ENCODE peak calls at places on chromosomes 6 and 20, in six cellular contexts. One of them, this sample, is unnamed.

GRCh38 chr6:82589509-82590206 is 226.0 kb downstream of the TPBG start:
- DNase-seq in activated naive CD8-positive, alpha-beta T cell treated with anti-CD3 and anti-CD28 coated beads, Interleukin-2, amount 50 U/mL, for 24 hours: no peak
- DNase-seq in lower lobe of right lung: no peak
- DNase-seq in OCI-LY7: peak
- DNase-seq in KBM-7: peak
- DNase-seq in stimulated activated CD4-positive, alpha-beta T cell treated with anti-CD3 and anti-CD28 coated beads, Interleukin-12 subunit alpha, Interleukin-12 subunit beta, amount 100 ng/mL, for 4 hours: no peak
- DNase-seq in this sample: no peak

GRCh38 chr6:39911513-39912125 is 22.6 kb downstream of the MOCS1 start:
- DNase-seq in activated naive CD8-positive, alpha-beta T cell treated with anti-CD3 and anti-CD28 coated beads, Interleukin-2, amount 50 U/mL, for 24 hours: no peak
- DNase-seq in lower lobe of right lung: no peak
- DNase-seq in OCI-LY7: no peak
- DNase-seq in KBM-7: no peak
- DNase-seq in stimulated activated CD4-positive, alpha-beta T cell treated with anti-CD3 and anti-CD28 coated beads, Interleukin-12 subunit alpha, Interleukin-12 subunit beta, amount 100 ng/mL, for 4 hours: no peak
- DNase-seq in this sample: no peak

GRCh38 chr6:44223471-44224153 is at the start of gene SLC29A1:
- DNase-seq in activated naive CD8-positive, alpha-beta T cell treated with anti-CD3 and anti-CD28 coated beads, Interleukin-2, amount 50 U/mL, for 24 hours: peak
- DNase-seq in lower lobe of right lung: peak
- DNase-seq in OCI-LY7: peak
- DNase-seq in KBM-7: peak
- DNase-seq in stimulated activated CD4-positive, alpha-beta T cell treated with anti-CD3 and anti-CD28 coated beads, Interleukin-12 subunit alpha, Interleukin-12 subunit beta, amount 100 ng/mL, for 4 hours: peak
- DNase-seq in this sample: peak

GRCh38 chr20:50401047-50401586 is 109.1 kb upstream of the PTPN1 start:
- DNase-seq in activated naive CD8-positive, alpha-beta T cell treated with anti-CD3 and anti-CD28 coated beads, Interleukin-2, amount 50 U/mL, for 24 hours: no peak
- DNase-seq in lower lobe of right lung: no peak
- DNase-seq in OCI-LY7: no peak
- DNase-seq in KBM-7: no peak
- DNase-seq in stimulated activated CD4-positive, alpha-beta T cell treated with anti-CD3 and anti-CD28 coated beads, Interleukin-12 subunit alpha, Interleukin-12 subunit beta, amount 100 ng/mL, for 4 hours: no peak
- DNase-seq in this sample: no peak

GRCh38 chr20:37316775-37317170 is 27.3 kb downstream of the MANBAL start:
- DNase-seq in activated naive CD8-positive, alpha-beta T cell treated with anti-CD3 and anti-CD28 coated beads, Interleukin-2, amount 50 U/mL, for 24 hours: no peak
- DNase-seq in lower lobe of right lung: no peak
- DNase-seq in OCI-LY7: no peak
- DNase-seq in KBM-7: no peak
- DNase-seq in stimulated activated CD4-positive, alpha-beta T cell treated with anti-CD3 and anti-CD28 coated beads, Interleukin-12 subunit alpha, Interleukin-12 subunit beta, amount 100 ng/mL, for 4 hours: no peak
- DNase-seq in this sample: no peak

GRCh38 chr6:118905084-118905483 is 11.1 kb downstream of the ASF1A start:
- DNase-seq in activated naive CD8-positive, alpha-beta T cell treated with anti-CD3 and anti-CD28 coated beads, Interleukin-2, amount 50 U/mL, for 24 hours: no peak
- DNase-seq in lower lobe of right lung: no peak
- DNase-seq in OCI-LY7: no peak
- DNase-seq in KBM-7: no peak
- DNase-seq in stimulated activated CD4-positive, alpha-beta T cell treated with anti-CD3 and anti-CD28 coated beads, Interleukin-12 subunit alpha, Interleukin-12 subunit beta, amount 100 ng/mL, for 4 hours: no peak
- DNase-seq in this sample: no peak

GRCh38 chr20:19327401-19327800 is 115.0 kb downstream of the SLC24A3 start:
- DNase-seq in activated naive CD8-positive, alpha-beta T cell treated with anti-CD3 and anti-CD28 coated beads, Interleukin-2, amount 50 U/mL, for 24 hours: no peak
- DNase-seq in lower lobe of right lung: no peak
- DNase-seq in OCI-LY7: no peak
- DNase-seq in KBM-7: no peak
- DNase-seq in stimulated activated CD4-positive, alpha-beta T cell treated with anti-CD3 and anti-CD28 coated beads, Interleukin-12 subunit alpha, Interleukin-12 subunit beta, amount 100 ng/mL, for 4 hours: no peak
- DNase-seq in this sample: no peak

GRCh38 chr6:113734886-113735481 is 122.2 kb upstream of the MARCKS start:
- DNase-seq in activated naive CD8-positive, alpha-beta T cell treated with anti-CD3 and anti-CD28 coated beads, Interleukin-2, amount 50 U/mL, for 24 hours: no peak
- DNase-seq in lower lobe of right lung: no peak
- DNase-seq in OCI-LY7: no peak
- DNase-seq in KBM-7: peak
- DNase-seq in stimulated activated CD4-positive, alpha-beta T cell treated with anti-CD3 and anti-CD28 coated beads, Interleukin-12 subunit alpha, Interleukin-12 subunit beta, amount 100 ng/mL, for 4 hours: no peak
- DNase-seq in this sample: no peak

GRCh38 chr6:56891754-56892153 is 63.2 kb upstream of the BEND6 start:
- DNase-seq in activated naive CD8-positive, alpha-beta T cell treated with anti-CD3 and anti-CD28 coated beads, Interleukin-2, amount 50 U/mL, for 24 hours: no peak
- DNase-seq in lower lobe of right lung: no peak
- DNase-seq in OCI-LY7: no peak
- DNase-seq in KBM-7: peak
- DNase-seq in stimulated activated CD4-positive, alpha-beta T cell treated with anti-CD3 and anti-CD28 coated beads, Interleukin-12 subunit alpha, Interleukin-12 subunit beta, amount 100 ng/mL, for 4 hours: no peak
- DNase-seq in this sample: no peak

GRCh38 chr6:80143312-80143960 is 37.0 kb downstream of the BCKDHB start:
- DNase-seq in activated naive CD8-positive, alpha-beta T cell treated with anti-CD3 and anti-CD28 coated beads, Interleukin-2, amount 50 U/mL, for 24 hours: no peak
- DNase-seq in lower lobe of right lung: peak
- DNase-seq in OCI-LY7: no peak
- DNase-seq in KBM-7: no peak
- DNase-seq in stimulated activated CD4-positive, alpha-beta T cell treated with anti-CD3 and anti-CD28 coated beads, Interleukin-12 subunit alpha, Interleukin-12 subunit beta, amount 100 ng/mL, for 4 hours: no peak
- DNase-seq in this sample: no peak

GRCh38 chr6:14880717-14881116 is 365.2 kb upstream of the JARID2 start:
- DNase-seq in activated naive CD8-positive, alpha-beta T cell treated with anti-CD3 and anti-CD28 coated beads, Interleukin-2, amount 50 U/mL, for 24 hours: no peak
- DNase-seq in lower lobe of right lung: no peak
- DNase-seq in OCI-LY7: no peak
- DNase-seq in KBM-7: no peak
- DNase-seq in stimulated activated CD4-positive, alpha-beta T cell treated with anti-CD3 and anti-CD28 coated beads, Interleukin-12 subunit alpha, Interleukin-12 subunit beta, amount 100 ng/mL, for 4 hours: no peak
- DNase-seq in this sample: no peak

GRCh38 chr6:2468601-2468955 is 223.2 kb upstream of the GMDS start:
- DNase-seq in activated naive CD8-positive, alpha-beta T cell treated with anti-CD3 and anti-CD28 coated beads, Interleukin-2, amount 50 U/mL, for 24 hours: no peak
- DNase-seq in lower lobe of right lung: no peak
- DNase-seq in OCI-LY7: no peak
- DNase-seq in KBM-7: no peak
- DNase-seq in stimulated activated CD4-positive, alpha-beta T cell treated with anti-CD3 and anti-CD28 coated beads, Interleukin-12 subunit alpha, Interleukin-12 subunit beta, amount 100 ng/mL, for 4 hours: no peak
- DNase-seq in this sample: no peak

GRCh38 chr20:37223053-37223452 is 38.6 kb downstream of the GHRH start:
- DNase-seq in activated naive CD8-positive, alpha-beta T cell treated with anti-CD3 and anti-CD28 coated beads, Interleukin-2, amount 50 U/mL, for 24 hours: no peak
- DNase-seq in lower lobe of right lung: peak
- DNase-seq in OCI-LY7: peak
- DNase-seq in KBM-7: peak
- DNase-seq in stimulated activated CD4-positive, alpha-beta T cell treated with anti-CD3 and anti-CD28 coated beads, Interleukin-12 subunit alpha, Interleukin-12 subunit beta, amount 100 ng/mL, for 4 hours: no peak
- DNase-seq in this sample: no peak

GRCh38 chr6:139442188-139442625 is 67.8 kb upstream of the CITED2 start:
- DNase-seq in activated naive CD8-positive, alpha-beta T cell treated with anti-CD3 and anti-CD28 coated beads, Interleukin-2, amount 50 U/mL, for 24 hours: no peak
- DNase-seq in lower lobe of right lung: no peak
- DNase-seq in OCI-LY7: no peak
- DNase-seq in KBM-7: peak
- DNase-seq in stimulated activated CD4-positive, alpha-beta T cell treated with anti-CD3 and anti-CD28 coated beads, Interleukin-12 subunit alpha, Interleukin-12 subunit beta, amount 100 ng/mL, for 4 hours: no peak
- DNase-seq in this sample: no peak

GRCh38 chr6:121042766-121043165 is 291.5 kb downstream of the TBC1D32 start:
- DNase-seq in activated naive CD8-positive, alpha-beta T cell treated with anti-CD3 and anti-CD28 coated beads, Interleukin-2, amount 50 U/mL, for 24 hours: no peak
- DNase-seq in lower lobe of right lung: no peak
- DNase-seq in OCI-LY7: no peak
- DNase-seq in KBM-7: no peak
- DNase-seq in stimulated activated CD4-positive, alpha-beta T cell treated with anti-CD3 and anti-CD28 coated beads, Interleukin-12 subunit alpha, Interleukin-12 subunit beta, amount 100 ng/mL, for 4 hours: no peak
- DNase-seq in this sample: no peak

GRCh38 chr20:2742934-2743559 is 50.5 kb downstream of the EBF4 start:
- DNase-seq in activated naive CD8-positive, alpha-beta T cell treated with anti-CD3 and anti-CD28 coated beads, Interleukin-2, amount 50 U/mL, for 24 hours: peak
- DNase-seq in lower lobe of right lung: peak
- DNase-seq in OCI-LY7: peak
- DNase-seq in KBM-7: peak
- DNase-seq in stimulated activated CD4-positive, alpha-beta T cell treated with anti-CD3 and anti-CD28 coated beads, Interleukin-12 subunit alpha, Interleukin-12 subunit beta, amount 100 ng/mL, for 4 hours: peak
- DNase-seq in this sample: peak

GRCh38 chr6:34170341-34170740 is 24.5 kb upstream of the GRM4 start:
- DNase-seq in activated naive CD8-positive, alpha-beta T cell treated with anti-CD3 and anti-CD28 coated beads, Interleukin-2, amount 50 U/mL, for 24 hours: no peak
- DNase-seq in lower lobe of right lung: no peak
- DNase-seq in OCI-LY7: no peak
- DNase-seq in KBM-7: no peak
- DNase-seq in stimulated activated CD4-positive, alpha-beta T cell treated with anti-CD3 and anti-CD28 coated beads, Interleukin-12 subunit alpha, Interleukin-12 subunit beta, amount 100 ng/mL, for 4 hours: no peak
- DNase-seq in this sample: no peak

GRCh38 chr20:34143951-34144350 is 31.9 kb upstream of the EIF2S2 start:
- DNase-seq in activated naive CD8-positive, alpha-beta T cell treated with anti-CD3 and anti-CD28 coated beads, Interleukin-2, amount 50 U/mL, for 24 hours: no peak
- DNase-seq in lower lobe of right lung: no peak
- DNase-seq in OCI-LY7: no peak
- DNase-seq in KBM-7: no peak
- DNase-seq in stimulated activated CD4-positive, alpha-beta T cell treated with anti-CD3 and anti-CD28 coated beads, Interleukin-12 subunit alpha, Interleukin-12 subunit beta, amount 100 ng/mL, for 4 hours: no peak
- DNase-seq in this sample: no peak

GRCh38 chr6:125789576-125790402 is 971 bp upstream of the NCOA7 start:
- DNase-seq in activated naive CD8-positive, alpha-beta T cell treated with anti-CD3 and anti-CD28 coated beads, Interleukin-2, amount 50 U/mL, for 24 hours: peak
- DNase-seq in lower lobe of right lung: peak
- DNase-seq in OCI-LY7: peak
- DNase-seq in KBM-7: peak
- DNase-seq in stimulated activated CD4-positive, alpha-beta T cell treated with anti-CD3 and anti-CD28 coated beads, Interleukin-12 subunit alpha, Interleukin-12 subunit beta, amount 100 ng/mL, for 4 hours: peak
- DNase-seq in this sample: no peak

GRCh38 chr6:36911946-36912555 is 26.3 kb downstream of the C6orf89 start:
- DNase-seq in activated naive CD8-positive, alpha-beta T cell treated with anti-CD3 and anti-CD28 coated beads, Interleukin-2, amount 50 U/mL, for 24 hours: peak
- DNase-seq in lower lobe of right lung: no peak
- DNase-seq in OCI-LY7: peak
- DNase-seq in KBM-7: peak
- DNase-seq in stimulated activated CD4-positive, alpha-beta T cell treated with anti-CD3 and anti-CD28 coated beads, Interleukin-12 subunit alpha, Interleukin-12 subunit beta, amount 100 ng/mL, for 4 hours: no peak
- DNase-seq in this sample: no peak

GRCh38 chr6:170553686-170554085 is 483 bp upstream of the TBP start:
- DNase-seq in activated naive CD8-positive, alpha-beta T cell treated with anti-CD3 and anti-CD28 coated beads, Interleukin-2, amount 50 U/mL, for 24 hours: peak
- DNase-seq in lower lobe of right lung: no peak
- DNase-seq in OCI-LY7: no peak
- DNase-seq in KBM-7: no peak
- DNase-seq in stimulated activated CD4-positive, alpha-beta T cell treated with anti-CD3 and anti-CD28 coated beads, Interleukin-12 subunit alpha, Interleukin-12 subunit beta, amount 100 ng/mL, for 4 hours: no peak
- DNase-seq in this sample: no peak

GRCh38 chr6:134303903-134304302 is 14.0 kb downstream of the SGK1 start:
- DNase-seq in activated naive CD8-positive, alpha-beta T cell treated with anti-CD3 and anti-CD28 coated beads, Interleukin-2, amount 50 U/mL, for 24 hours: no peak
- DNase-seq in lower lobe of right lung: no peak
- DNase-seq in OCI-LY7: no peak
- DNase-seq in KBM-7: no peak
- DNase-seq in stimulated activated CD4-positive, alpha-beta T cell treated with anti-CD3 and anti-CD28 coated beads, Interleukin-12 subunit alpha, Interleukin-12 subunit beta, amount 100 ng/mL, for 4 hours: no peak
- DNase-seq in this sample: no peak

GRCh38 chr6:142459267-142459666 is 157.5 kb downstream of the ADGRG6 start:
- DNase-seq in activated naive CD8-positive, alpha-beta T cell treated with anti-CD3 and anti-CD28 coated beads, Interleukin-2, amount 50 U/mL, for 24 hours: no peak
- DNase-seq in lower lobe of right lung: no peak
- DNase-seq in OCI-LY7: no peak
- DNase-seq in KBM-7: no peak
- DNase-seq in stimulated activated CD4-positive, alpha-beta T cell treated with anti-CD3 and anti-CD28 coated beads, Interleukin-12 subunit alpha, Interleukin-12 subunit beta, amount 100 ng/mL, for 4 hours: no peak
- DNase-seq in this sample: no peak

GRCh38 chr6:43146709-43147108 is 24.4 kb upstream of the SRF start:
- DNase-seq in activated naive CD8-positive, alpha-beta T cell treated with anti-CD3 and anti-CD28 coated beads, Interleukin-2, amount 50 U/mL, for 24 hours: no peak
- DNase-seq in lower lobe of right lung: no peak
- DNase-seq in OCI-LY7: no peak
- DNase-seq in KBM-7: no peak
- DNase-seq in stimulated activated CD4-positive, alpha-beta T cell treated with anti-CD3 and anti-CD28 coated beads, Interleukin-12 subunit alpha, Interleukin-12 subunit beta, amount 100 ng/mL, for 4 hours: no peak
- DNase-seq in this sample: no peak

GRCh38 chr20:38219006-38219950 is 41.3 kb downstream of the KIAA1755 start:
- DNase-seq in activated naive CD8-positive, alpha-beta T cell treated with anti-CD3 and anti-CD28 coated beads, Interleukin-2, amount 50 U/mL, for 24 hours: no peak
- DNase-seq in lower lobe of right lung: no peak
- DNase-seq in OCI-LY7: no peak
- DNase-seq in KBM-7: no peak
- DNase-seq in stimulated activated CD4-positive, alpha-beta T cell treated with anti-CD3 and anti-CD28 coated beads, Interleukin-12 subunit alpha, Interleukin-12 subunit beta, amount 100 ng/mL, for 4 hours: no peak
- DNase-seq in this sample: no peak

GRCh38 chr6:138160329-138161117 is 1.2 kb upstream of the ARFGEF3 start:
- DNase-seq in activated naive CD8-positive, alpha-beta T cell treated with anti-CD3 and anti-CD28 coated beads, Interleukin-2, amount 50 U/mL, for 24 hours: no peak
- DNase-seq in lower lobe of right lung: no peak
- DNase-seq in OCI-LY7: no peak
- DNase-seq in KBM-7: no peak
- DNase-seq in stimulated activated CD4-positive, alpha-beta T cell treated with anti-CD3 and anti-CD28 coated beads, Interleukin-12 subunit alpha, Interleukin-12 subunit beta, amount 100 ng/mL, for 4 hours: no peak
- DNase-seq in this sample: no peak

GRCh38 chr6:144931172-144932035 is 646.3 kb downstream of the UTRN start:
- DNase-seq in activated naive CD8-positive, alpha-beta T cell treated with anti-CD3 and anti-CD28 coated beads, Interleukin-2, amount 50 U/mL, for 24 hours: peak
- DNase-seq in lower lobe of right lung: no peak
- DNase-seq in OCI-LY7: peak
- DNase-seq in KBM-7: peak
- DNase-seq in stimulated activated CD4-positive, alpha-beta T cell treated with anti-CD3 and anti-CD28 coated beads, Interleukin-12 subunit alpha, Interleukin-12 subunit beta, amount 100 ng/mL, for 4 hours: peak
- DNase-seq in this sample: no peak

GRCh38 chr6:102582569-102582968 is 1189.1 kb downstream of the GRIK2 start:
- DNase-seq in activated naive CD8-positive, alpha-beta T cell treated with anti-CD3 and anti-CD28 coated beads, Interleukin-2, amount 50 U/mL, for 24 hours: no peak
- DNase-seq in lower lobe of right lung: peak
- DNase-seq in OCI-LY7: no peak
- DNase-seq in KBM-7: no peak
- DNase-seq in stimulated activated CD4-positive, alpha-beta T cell treated with anti-CD3 and anti-CD28 coated beads, Interleukin-12 subunit alpha, Interleukin-12 subunit beta, amount 100 ng/mL, for 4 hours: no peak
- DNase-seq in this sample: no peak

GRCh38 chr6:108118791-108119211 is 44.3 kb upstream of the OSTM1 start:
- DNase-seq in activated naive CD8-positive, alpha-beta T cell treated with anti-CD3 and anti-CD28 coated beads, Interleukin-2, amount 50 U/mL, for 24 hours: no peak
- DNase-seq in lower lobe of right lung: no peak
- DNase-seq in OCI-LY7: no peak
- DNase-seq in KBM-7: no peak
- DNase-seq in stimulated activated CD4-positive, alpha-beta T cell treated with anti-CD3 and anti-CD28 coated beads, Interleukin-12 subunit alpha, Interleukin-12 subunit beta, amount 100 ng/mL, for 4 hours: no peak
- DNase-seq in this sample: no peak

GRCh38 chr20:17747431-17747846 is 47.7 kb downstream of the BANF2 start:
- DNase-seq in activated naive CD8-positive, alpha-beta T cell treated with anti-CD3 and anti-CD28 coated beads, Interleukin-2, amount 50 U/mL, for 24 hours: no peak
- DNase-seq in lower lobe of right lung: no peak
- DNase-seq in OCI-LY7: no peak
- DNase-seq in KBM-7: no peak
- DNase-seq in stimulated activated CD4-positive, alpha-beta T cell treated with anti-CD3 and anti-CD28 coated beads, Interleukin-12 subunit alpha, Interleukin-12 subunit beta, amount 100 ng/mL, for 4 hours: no peak
- DNase-seq in this sample: no peak

GRCh38 chr6:70119218-70119835 is 183.6 kb downstream of the COL9A1 start:
- DNase-seq in activated naive CD8-positive, alpha-beta T cell treated with anti-CD3 and anti-CD28 coated beads, Interleukin-2, amount 50 U/mL, for 24 hours: no peak
- DNase-seq in lower lobe of right lung: no peak
- DNase-seq in OCI-LY7: no peak
- DNase-seq in KBM-7: no peak
- DNase-seq in stimulated activated CD4-positive, alpha-beta T cell treated with anti-CD3 and anti-CD28 coated beads, Interleukin-12 subunit alpha, Interleukin-12 subunit beta, amount 100 ng/mL, for 4 hours: no peak
- DNase-seq in this sample: no peak

GRCh38 chr20:47674145-47674544 is 111.1 kb downstream of the SULF2 start:
- DNase-seq in activated naive CD8-positive, alpha-beta T cell treated with anti-CD3 and anti-CD28 coated beads, Interleukin-2, amount 50 U/mL, for 24 hours: no peak
- DNase-seq in lower lobe of right lung: no peak
- DNase-seq in OCI-LY7: no peak
- DNase-seq in KBM-7: no peak
- DNase-seq in stimulated activated CD4-positive, alpha-beta T cell treated with anti-CD3 and anti-CD28 coated beads, Interleukin-12 subunit alpha, Interleukin-12 subunit beta, amount 100 ng/mL, for 4 hours: no peak
- DNase-seq in this sample: no peak

GRCh38 chr20:63941282-63942060 is 14.7 kb downstream of the UCKL1 start:
- DNase-seq in activated naive CD8-positive, alpha-beta T cell treated with anti-CD3 and anti-CD28 coated beads, Interleukin-2, amount 50 U/mL, for 24 hours: peak
- DNase-seq in lower lobe of right lung: peak
- DNase-seq in OCI-LY7: peak
- DNase-seq in KBM-7: peak
- DNase-seq in stimulated activated CD4-positive, alpha-beta T cell treated with anti-CD3 and anti-CD28 coated beads, Interleukin-12 subunit alpha, Interleukin-12 subunit beta, amount 100 ng/mL, for 4 hours: no peak
- DNase-seq in this sample: no peak

GRCh38 chr6:152057832-152058498 is 250.5 kb downstream of the ESR1 start:
- DNase-seq in activated naive CD8-positive, alpha-beta T cell treated with anti-CD3 and anti-CD28 coated beads, Interleukin-2, amount 50 U/mL, for 24 hours: no peak
- DNase-seq in lower lobe of right lung: no peak
- DNase-seq in OCI-LY7: no peak
- DNase-seq in KBM-7: no peak
- DNase-seq in stimulated activated CD4-positive, alpha-beta T cell treated with anti-CD3 and anti-CD28 coated beads, Interleukin-12 subunit alpha, Interleukin-12 subunit beta, amount 100 ng/mL, for 4 hours: no peak
- DNase-seq in this sample: no peak

GRCh38 chr6:32807020-32807580 is 9.7 kb downstream of the HLA-DOB start:
- DNase-seq in activated naive CD8-positive, alpha-beta T cell treated with anti-CD3 and anti-CD28 coated beads, Interleukin-2, amount 50 U/mL, for 24 hours: no peak
- DNase-seq in lower lobe of right lung: no peak
- DNase-seq in OCI-LY7: peak
- DNase-seq in KBM-7: no peak
- DNase-seq in stimulated activated CD4-positive, alpha-beta T cell treated with anti-CD3 and anti-CD28 coated beads, Interleukin-12 subunit alpha, Interleukin-12 subunit beta, amount 100 ng/mL, for 4 hours: no peak
- DNase-seq in this sample: no peak

GRCh38 chr6:16409531-16410441 is 171.4 kb downstream of the GMPR start:
- DNase-seq in activated naive CD8-positive, alpha-beta T cell treated with anti-CD3 and anti-CD28 coated beads, Interleukin-2, amount 50 U/mL, for 24 hours: peak
- DNase-seq in lower lobe of right lung: peak
- DNase-seq in OCI-LY7: peak
- DNase-seq in KBM-7: peak
- DNase-seq in stimulated activated CD4-positive, alpha-beta T cell treated with anti-CD3 and anti-CD28 coated beads, Interleukin-12 subunit alpha, Interleukin-12 subunit beta, amount 100 ng/mL, for 4 hours: peak
- DNase-seq in this sample: peak

GRCh38 chr6:71294121-71294523 is 5.5 kb downstream of the OGFRL1 start:
- DNase-seq in activated naive CD8-positive, alpha-beta T cell treated with anti-CD3 and anti-CD28 coated beads, Interleukin-2, amount 50 U/mL, for 24 hours: no peak
- DNase-seq in lower lobe of right lung: no peak
- DNase-seq in OCI-LY7: no peak
- DNase-seq in KBM-7: no peak
- DNase-seq in stimulated activated CD4-positive, alpha-beta T cell treated with anti-CD3 and anti-CD28 coated beads, Interleukin-12 subunit alpha, Interleukin-12 subunit beta, amount 100 ng/mL, for 4 hours: no peak
- DNase-seq in this sample: no peak